ENCODE peak calls at places on chromosomes 4 and X, in ten cellular contexts. F is dermis blood vessel endothelial cell; B is H54; T is NCI-H460; K is NCI-H187 treated with DMSO at 0.1 percent for 48 hours; J is heart right ventricle; U is stimulated activated CD4-positive, alpha-beta T cell treated with anti-CD3 and anti-CD28 coated beads, Interleukin-1b, Interleukin-23, amount 100 ng/mL, for 24 hours; Y is ureter; P is Right ventricle myocardium inferior; E is stimulated activated naive CD4-positive, alpha-beta T cell. X is an unnamed sample.

GRCh38 chr4:106201373-106201772 is 114.6 kb downstream of the TBCK start:
- DNase-seq in F (peak), B (no peak), T (peak), K (no peak), J (no peak), U (no peak), Y (no peak), P (no peak), E (no peak), X (no peak)

GRCh38 chr4:85127653-85128052 is 161.2 kb upstream of the WDFY3 start:
- DNase-seq in F (peak), B (peak), T (peak), K (no peak), J (no peak), U (no peak), Y (no peak), P (no peak), E (no peak), X (peak)

GRCh38 chr4:98653006-98653405 is 5.4 kb downstream of the TSPAN5 start:
- DNase-seq in F (peak), B (no peak), T (no peak), K (no peak), J (no peak), U (no peak), Y (no peak), P (no peak), E (no peak), X (no peak)

GRCh38 chrX:18895157-18895952 is 88.6 kb downstream of the PHKA2 start:
- DNase-seq in F (no peak), B (no peak), T (no peak), K (no peak), J (peak), U (no peak), Y (peak), P (no peak), E (no peak), X (peak)

GRCh38 chr4:108492816-108493595 is 127.4 kb upstream of the RPL34 start:
- DNase-seq in F (peak), B (no peak), T (no peak), K (no peak), J (no peak), U (no peak), Y (no peak), P (no peak), E (no peak), X (no peak)

GRCh38 chrX:20461576-20461975 is 194.9 kb upstream of the RPS6KA3 start:
- DNase-seq in F (peak), B (no peak), T (no peak), K (no peak), J (no peak), U (no peak), Y (no peak), P (no peak), E (no peak), X (no peak)

GRCh38 chr4:184293552-184293951 is 75.9 kb upstream of the ENPP6 start:
- DNase-seq in F (peak), B (no peak), T (no peak), K (no peak), J (no peak), U (no peak), Y (no peak), P (no peak), E (no peak), X (no peak)

GRCh38 chr4:7423801-7424552 is 10.8 kb downstream of the PSAPL1 start:
- DNase-seq in F (no peak), B (no peak), T (no peak), K (no peak), J (no peak), U (no peak), Y (peak), P (peak), E (no peak), X (no peak)

GRCh38 chr4:121155893-121156292 is 8.2 kb downstream of the TNIP3 start:
- DNase-seq in F (peak), B (peak), T (peak), K (no peak), J (no peak), U (no peak), Y (no peak), P (no peak), E (no peak), X (no peak)

GRCh38 chr4:182828678-182829025 is 88.5 kb downstream of the DCTD start:
- DNase-seq in F (no peak), B (no peak), T (no peak), K (no peak), J (no peak), U (no peak), Y (no peak), P (no peak), E (no peak), X (no peak)

GRCh38 chr4:138175337-138175794 is 66.8 kb downstream of the SLC7A11 start:
- DNase-seq in F (peak), B (no peak), T (no peak), K (peak), J (no peak), U (no peak), Y (no peak), P (no peak), E (no peak), X (no peak)

GRCh38 chr4:180665994-180666818 is 1577.0 kb upstream of the TENM3 start:
- DNase-seq in F (peak), B (peak), T (peak), K (peak), J (peak), U (no peak), Y (no peak), P (no peak), E (peak), X (no peak)

GRCh38 chr4:2361366-2362285 is 56.8 kb downstream of the ZFYVE28 start:
- DNase-seq in F (no peak), B (no peak), T (no peak), K (no peak), J (no peak), U (no peak), Y (no peak), P (no peak), E (no peak), X (peak)

GRCh38 chr4:111641813-111642579 is 503.3 kb upstream of the FAM241A start:
- DNase-seq in F (peak), B (no peak), T (peak), K (peak), J (peak), U (no peak), Y (peak), P (no peak), E (no peak), X (no peak)

GRCh38 chr4:64784125-64784524 is 374.9 kb upstream of the TECRL start:
- DNase-seq in F (peak), B (no peak), T (no peak), K (no peak), J (no peak), U (no peak), Y (no peak), P (no peak), E (no peak), X (no peak)

GRCh38 chr4:122884504-122884903 is 37.9 kb downstream of the NUDT6 start:
- DNase-seq in F (no peak), B (no peak), T (no peak), K (no peak), J (no peak), U (no peak), Y (no peak), P (no peak), E (no peak), X (no peak)

X was measured in chondrocyte.